ENCODE peak calls at places on chromosome 13, in eight cellular contexts. G is CD8-positive, alpha-beta T cell; U is GM12864; X is AG04449; K is neuronal stem cell; W is GM23248; N is aorta; M is cardiac fibroblast. H is an unnamed sample.
A peak's percentile ranks its signal among the peaks of the same experiment; 100 is the strongest.

GRCh38 chr13:25085125-25085742 is 10.7 kb upstream of the PABPC3 start:
- DNase-seq in G (no peak), U (peak; percentile 19), X (no peak), K (peak; percentile 17), W (peak; percentile 63), N (no peak), M (peak; percentile 54), H (peak; percentile 5)

GRCh38 chr13:94312511-94313191 is 166.8 kb downstream of the DCT start:
- DNase-seq in G (no peak), U (peak; percentile 69), X (no peak), K (peak; percentile 37), W (no peak), N (no peak), M (no peak), H (no peak)

GRCh38 chr13:20332361-20333096 is 100.4 kb upstream of the GJB6 start:
- DNase-seq in G (no peak), U (no peak), X (no peak), K (no peak), W (peak; percentile 70), N (no peak), M (peak; percentile 52), H (peak; percentile 23)

GRCh38 chr13:80955487-80955886 is 614.6 kb upstream of the SPRY2 start:
- DNase-seq in G (no peak), U (no peak), X (no peak), K (no peak), W (no peak), N (no peak), M (peak; percentile 14), H (peak; percentile 10)

GRCh38 chr13:47117268-47117667 is 220.4 kb upstream of the HTR2A start:
- DNase-seq in G (no peak), U (no peak), X (peak; percentile 41), K (no peak), W (peak; percentile 82), N (no peak), M (peak; percentile 56), H (peak; percentile 69)

GRCh38 chr13:114107686-114108081 is 24.7 kb downstream of the RASA3 start:
- DNase-seq in G (no peak), U (no peak), X (no peak), K (no peak), W (peak; percentile 86), N (peak; percentile 64), M (peak; percentile 84), H (peak; percentile 75)

GRCh38 chr13:106038752-106039151 is 496.7 kb downstream of the EFNB2 start:
- DNase-seq in G (no peak), U (no peak), X (peak; percentile 74), K (no peak), W (peak; percentile 74), N (no peak), M (peak; percentile 66), H (peak; percentile 84)

GRCh38 chr13:79393564-79394249 is 12.3 kb downstream of the RBM26 start:
- DNase-seq in G (no peak), U (peak; percentile 57), X (no peak), K (no peak), W (no peak), N (peak; percentile 43), M (no peak), H (no peak)

GRCh38 chr13:99743079-99743478 is 228.5 kb downstream of the ZIC5 start:
- DNase-seq in G (no peak), U (no peak), X (no peak), K (no peak), W (no peak), N (no peak), M (no peak), H (no peak)

GRCh38 chr13:65600702-65601101 is 1629.4 kb downstream of the PCDH9 start:
- DNase-seq in G (no peak), U (no peak), X (no peak), K (no peak), W (peak; percentile 17), N (no peak), M (peak; percentile 26), H (no peak)

GRCh38 chr13:100210966-100211710 is 122.2 kb downstream of the PCCA start:
- DNase-seq in G (no peak), U (no peak), X (no peak), K (no peak), W (peak; percentile 35), N (no peak), M (no peak), H (no peak)

GRCh38 chr13:100674363-100674847 is at the start of gene TMTC4:
- DNase-seq in G (no peak), U (no peak), X (no peak), K (peak; percentile 63), W (no peak), N (peak; percentile 57), M (no peak), H (no peak)

GRCh38 chr13:28574617-28575142 is 79.8 kb upstream of the FLT1 start:
- DNase-seq in G (no peak), U (peak; percentile 25), X (peak; percentile 93), K (no peak), W (peak; percentile 96), N (peak; percentile 62), M (peak; percentile 91), H (peak; percentile 94)

GRCh38 chr13:35695411-35695810 is 218.9 kb upstream of the MAB21L1 start:
- DNase-seq in G (no peak), U (no peak), X (no peak), K (no peak), W (no peak), N (no peak), M (no peak), H (no peak)

GRCh38 chr13:48043789-48044503 is 6.4 kb downstream of the NUDT15 start:
- DNase-seq in G (no peak), U (no peak), X (peak; percentile 31), K (no peak), W (peak; percentile 77), N (no peak), M (peak; percentile 73), H (peak; percentile 17)

GRCh38 chr13:112510002-112510780 is 77.8 kb downstream of the TUBGCP3 start:
- DNase-seq in G (no peak), U (no peak), X (no peak), K (peak; percentile 62), W (peak; percentile 80), N (no peak), M (peak; percentile 66), H (peak; percentile 22)

GRCh38 chr13:80408270-80408669 is 67.3 kb upstream of the SPRY2 start:
- DNase-seq in G (no peak), U (no peak), X (no peak), K (no peak), W (no peak), N (no peak), M (no peak), H (no peak)

GRCh38 chr13:46759861-46760260 is 37.1 kb downstream of the ESD start:
- DNase-seq in G (no peak), U (no peak), X (no peak), K (no peak), W (peak; percentile 58), N (no peak), M (peak; percentile 36), H (peak; percentile 24)

GRCh38 chr13:66940113-66940512 is 290.0 kb downstream of the PCDH9 start:
- DNase-seq in G (no peak), U (no peak), X (no peak), K (no peak), W (no peak), N (no peak), M (peak; percentile 5), H (no peak)

GRCh38 chr13:50809133-50810090 is 34.1 kb downstream of the DLEU7 start:
- DNase-seq in G (no peak), U (no peak), X (no peak), K (no peak), W (no peak), N (no peak), M (no peak), H (peak; percentile 11)
- H3K4me3 ChIP-seq in G (no peak overlapping the region), U (no peak overlapping the region), X (no peak overlapping the region), K (no peak overlapping the region), W (no peak overlapping the region), N (no peak overlapping the region), M (no peak overlapping the region), H (no peak overlapping the region)

GRCh38 chr13:51125495-51126226 is 14.6 kb upstream of the C13orf42 start:
- DNase-seq in G (no peak), U (peak; percentile 26), X (no peak), K (peak; percentile 43), W (peak; percentile 84), N (peak; percentile 60), M (peak; percentile 70), H (peak; percentile 12)
- H3K4me3 ChIP-seq in G (no peak overlapping the region), U (no peak overlapping the region), X (no peak overlapping the region), K (no peak overlapping the region), W (no peak overlapping the region), N (no peak overlapping the region), M (no peak overlapping the region), H (no peak overlapping the region)

DNA sequence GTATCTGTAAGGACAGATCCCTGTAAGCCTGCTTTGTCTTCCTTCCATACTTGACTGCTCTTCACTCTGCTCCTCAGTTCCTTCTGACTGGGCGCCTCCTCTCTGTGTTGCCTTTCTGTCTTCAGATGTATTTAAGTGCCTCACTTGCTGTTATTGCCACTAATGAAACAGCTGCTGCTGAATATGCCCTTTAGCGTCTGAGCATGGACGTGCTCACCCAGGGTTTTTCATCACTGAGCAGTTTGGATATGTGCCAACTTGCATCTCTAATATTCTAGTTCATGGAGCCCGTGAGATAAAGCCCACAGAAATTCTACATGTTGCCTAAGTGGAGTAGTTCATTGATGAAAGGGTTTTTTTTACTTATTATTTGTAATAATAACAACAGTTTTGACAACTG is 198.2 kb downstream of the MYO16 start:
- DNase-seq in G (no peak), U (no peak), X (no peak), K (no peak), W (no peak), N (no peak), M (no peak), H (no peak)
- H3K4me3 ChIP-seq in G (no peak overlapping the region), U (no peak overlapping the region), X (no peak overlapping the region), K (no peak overlapping the region), W (no peak overlapping the region), N (no peak overlapping the region), M (no peak overlapping the region), H (no peak overlapping the region)

GRCh38 chr13:110431425-110431824 is 124.3 kb downstream of the COL4A2 start:
- DNase-seq in G (no peak), U (no peak), X (no peak), K (no peak), W (no peak), N (no peak), M (no peak), H (no peak)

GRCh38 chr13:110431851-110432294 is 124.8 kb downstream of the COL4A2 start:
- DNase-seq in G (no peak), U (no peak), X (no peak), K (no peak), W (no peak), N (no peak), M (no peak), H (no peak)

GRCh38 chr13:110434629-110435028 is 126.9 kb downstream of the RAB20 start:
- DNase-seq in G (no peak), U (no peak), X (no peak), K (no peak), W (no peak), N (no peak), M (no peak), H (no peak)

GRCh38 chr13:110432522-110432921 is 125.4 kb downstream of the COL4A2 start:
- DNase-seq in G (no peak), U (no peak), X (no peak), K (no peak), W (no peak), N (no peak), M (no peak), H (no peak)

DNA sequence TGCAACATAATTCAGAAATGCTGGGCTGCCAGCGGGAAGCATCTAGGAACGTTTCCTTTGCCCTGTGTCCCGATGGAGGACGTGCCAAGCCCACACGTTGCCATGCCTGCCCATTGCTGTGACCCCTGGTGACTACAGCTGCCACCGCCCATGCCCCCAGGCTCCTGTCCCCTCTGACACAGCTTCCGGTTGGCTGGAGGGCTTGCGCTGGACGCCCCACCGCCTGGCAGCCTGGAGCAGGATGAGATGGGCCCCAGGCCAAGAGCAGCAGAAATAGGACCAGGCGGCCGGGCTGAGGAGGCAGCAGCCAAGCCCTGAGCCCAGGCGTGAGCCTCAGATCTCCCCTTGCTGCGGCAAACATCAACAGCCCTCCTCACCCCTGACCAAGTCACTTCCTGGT is 125.9 kb downstream of the COL4A2 start:
- DNase-seq in G (no peak), U (no peak), X (no peak), K (no peak), W (no peak), N (peak; percentile 91), M (no peak), H (no peak)
- H3K4me3 ChIP-seq in G (no peak overlapping the region), U (no peak overlapping the region), X (no peak overlapping the region), K (no peak overlapping the region), W (no peak overlapping the region), N (no peak overlapping the region), M (no peak overlapping the region), H (no peak overlapping the region)